ENCODE peak calls at places on chromosome X, in five cellular contexts. One of them, this sample, is unnamed.

GRCh38 chrX:41750720-41751119 is 26.7 kb downstream of the GPR82 start:
- DNase-seq in HepG2: no peak
- DNase-seq in GM12891: no peak
- DNase-seq in GM12878: no peak
- DNase-seq in K562: no peak
- DNase-seq in this sample: no peak

GRCh38 chrX:52870041-52870440 is 2.2 kb upstream of the XAGE3 start:
- DNase-seq in K562: no peak
- DNase-seq in HepG2: no peak
- DNase-seq in GM12891: no peak
- DNase-seq in GM12878: no peak
- DNase-seq in this sample: no peak

GRCh38 chrX:40087574-40088298 is 10.0 kb downstream of the BCOR start:
- DNase-seq in K562: no peak
- DNase-seq in GM12878: no peak
- DNase-seq in GM12891: no peak
- DNase-seq in HepG2: no peak
- DNase-seq in this sample: no peak

GRCh38 chrX:7242613-7243012 is 94.7 kb upstream of the PUDP start:
- DNase-seq in GM12891: peak; percentile 15
- DNase-seq in K562: no peak
- DNase-seq in HepG2: no peak
- DNase-seq in GM12878: peak; percentile 40
- DNase-seq in this sample: no peak

GRCh38 chrX:154300815-154301214 is 5.2 kb downstream of the TKTL1 start:
- DNase-seq in K562: no peak
- DNase-seq in GM12878: no peak
- DNase-seq in GM12891: no peak
- DNase-seq in HepG2: no peak
- DNase-seq in this sample: no peak

GRCh38 chrX:110081740-110082139 is 78.8 kb downstream of the TMEM164 start:
- DNase-seq in K562: no peak
- DNase-seq in GM12891: no peak
- DNase-seq in GM12878: no peak
- DNase-seq in HepG2: no peak
- DNase-seq in this sample: no peak

GRCh38 chrX:153571159-153571908 is 27.6 kb downstream of the CCNQ start:
- DNase-seq in K562: no peak
- DNase-seq in HepG2: no peak
- DNase-seq in GM12891: no peak
- DNase-seq in GM12878: no peak
- DNase-seq in this sample: no peak

GRCh38 chrX:57329008-57329407 is 42.5 kb downstream of the FAAH2 start:
- DNase-seq in GM12891: no peak
- DNase-seq in K562: no peak
- DNase-seq in HepG2: peak; percentile 2
- DNase-seq in GM12878: no peak
- DNase-seq in this sample: no peak

GRCh38 chrX:18938710-18939109 is 45.2 kb downstream of the PHKA2 start:
- DNase-seq in K562: no peak
- DNase-seq in GM12891: no peak
- DNase-seq in GM12878: no peak
- DNase-seq in HepG2: no peak
- DNase-seq in this sample: no peak

GRCh38 chrX:15350329-15350996 is 15.1 kb upstream of the PIGA start:
- DNase-seq in K562: no peak
- DNase-seq in GM12891: no peak
- DNase-seq in GM12878: no peak
- DNase-seq in HepG2: no peak
- DNase-seq in this sample: no peak

GRCh38 chrX:79270401-79270800 is 96.7 kb downstream of the ITM2A start:
- DNase-seq in GM12891: no peak
- DNase-seq in HepG2: no peak
- DNase-seq in GM12878: peak; percentile 63
- DNase-seq in K562: peak; percentile 34
- DNase-seq in this sample: no peak

GRCh38 chrX:54786972-54787371 is 11.1 kb downstream of the ITIH6 start:
- DNase-seq in GM12891: peak; percentile 15
- DNase-seq in GM12878: no peak
- DNase-seq in K562: no peak
- DNase-seq in HepG2: no peak
- DNase-seq in this sample: no peak

GRCh38 chrX:39613508-39613921 is 484.2 kb downstream of the BCOR start:
- DNase-seq in GM12878: no peak
- DNase-seq in K562: no peak
- DNase-seq in GM12891: no peak
- DNase-seq in HepG2: no peak
- DNase-seq in this sample: peak; percentile 38

GRCh38 chrX:48696301-48697181 is at the start of gene SUV39H1:
- DNase-seq in K562: peak; percentile 92
- DNase-seq in GM12891: peak; percentile 88
- DNase-seq in HepG2: peak; percentile 71
- DNase-seq in GM12878: peak; percentile 45
- DNase-seq in this sample: peak; percentile 92
- TF ChIP-seq POLR2A in K562: peak; percentile 63
- TF ChIP-seq POLR2A in GM12891: peak; percentile 44
- TF ChIP-seq POLR2A in HepG2: peak; percentile 74
- TF ChIP-seq POLR2A in GM12878: peak; percentile 89
- TF ChIP-seq POLR2A in this sample: peak; percentile 66

DNA sequence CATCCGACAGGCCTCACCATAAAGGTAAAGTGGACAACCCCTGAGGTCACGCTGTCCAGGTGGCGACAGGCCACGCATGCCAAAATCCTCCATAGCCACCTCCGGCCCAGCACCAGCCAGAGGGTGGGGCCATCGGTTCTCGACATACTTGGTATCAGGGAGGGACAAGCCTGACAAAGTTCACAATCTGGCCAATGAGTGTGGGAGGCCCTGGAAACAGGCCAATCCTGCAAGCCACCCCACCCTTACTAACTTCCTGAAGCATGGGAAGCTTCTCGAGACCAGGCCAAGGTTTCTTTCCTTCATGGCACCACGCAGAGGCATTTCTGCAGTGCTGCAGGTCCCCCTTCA is 73.8 kb downstream of the MTMR1 start:
- DNase-seq in GM12878: no peak
- DNase-seq in HepG2: no peak
- DNase-seq in GM12891: no peak
- DNase-seq in K562: peak; percentile 65
- DNase-seq in this sample: no peak
- TF ChIP-seq TAF1 in GM12878: no peak
- TF ChIP-seq TAF1 in HepG2: no peak
- TF ChIP-seq TAF1 in GM12891: no peak
- TF ChIP-seq TAF1 in K562: no peak
- TF ChIP-seq TAF1 in this sample: no peak

DNA sequence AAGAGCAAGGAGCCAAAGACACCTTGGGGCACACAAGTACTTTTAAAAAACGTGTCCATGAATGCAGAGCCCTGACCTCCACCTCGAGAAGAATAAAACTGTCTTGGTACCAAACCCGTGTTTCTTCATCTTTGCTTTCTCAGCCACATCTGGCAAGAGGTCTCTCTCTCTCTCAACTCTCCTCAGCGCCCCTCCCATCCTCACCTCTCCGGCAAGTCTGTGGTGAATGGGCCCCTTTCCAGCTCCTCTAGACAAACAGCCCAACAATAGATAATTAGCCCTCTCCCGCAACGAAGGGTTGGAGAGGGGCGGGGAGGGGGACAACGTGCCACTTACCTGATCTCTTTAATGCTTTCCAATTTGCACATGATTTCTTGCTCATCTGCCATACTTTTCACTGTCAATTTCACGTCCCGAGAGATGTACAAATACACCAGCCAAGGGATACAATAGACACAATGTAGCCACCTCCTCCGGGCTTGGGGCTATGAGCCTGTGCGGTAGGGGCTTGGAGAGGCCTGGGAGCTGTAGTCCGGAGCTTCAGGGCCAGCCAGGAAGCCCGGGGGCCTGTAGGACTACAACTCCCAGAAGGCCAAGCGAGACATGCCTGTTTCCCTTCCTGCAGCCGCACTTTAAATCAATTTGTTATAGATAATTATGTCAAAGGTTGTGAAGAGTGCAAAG is at the start of gene ZC4H2:
- DNase-seq in HepG2: peak; percentile 73
- DNase-seq in GM12878: peak; percentile 7
- DNase-seq in K562: peak; percentile 11
- DNase-seq in GM12891: peak; percentile 13
- DNase-seq in this sample: peak; percentile 38
- TF ChIP-seq POLR2AphosphoS5 in HepG2: no peak
- TF ChIP-seq POLR2AphosphoS5 in GM12878: no peak
- TF ChIP-seq POLR2AphosphoS5 in K562: no peak
- TF ChIP-seq POLR2AphosphoS5 in GM12891: no peak
- TF ChIP-seq POLR2AphosphoS5 in this sample: no peak

GRCh38 chrX:74297766-74298165 is 6.2 kb upstream of the ZCCHC13 start:
- DNase-seq in HepG2: no peak
- DNase-seq in K562: no peak
- DNase-seq in GM12891: no peak
- DNase-seq in GM12878: no peak
- DNase-seq in this sample: no peak

GRCh38 chrX:74291577-74291963 is 12.4 kb upstream of the ZCCHC13 start:
- DNase-seq in K562: no peak
- DNase-seq in GM12891: no peak
- DNase-seq in HepG2: no peak
- DNase-seq in GM12878: no peak
- DNase-seq in this sample: no peak

GRCh38 chrX:74295102-74295501 is 8.9 kb upstream of the ZCCHC13 start:
- DNase-seq in GM12891: no peak
- DNase-seq in HepG2: no peak
- DNase-seq in GM12878: no peak
- DNase-seq in K562: no peak
- DNase-seq in this sample: no peak

GRCh38 chrX:74291964-74292891 is 11.8 kb upstream of the ZCCHC13 start:
- DNase-seq in K562: peak; percentile 95
- DNase-seq in HepG2: peak; percentile 76
- DNase-seq in GM12878: peak; percentile 67
- DNase-seq in GM12891: peak; percentile 37
- DNase-seq in this sample: peak; percentile 33

DNA sequence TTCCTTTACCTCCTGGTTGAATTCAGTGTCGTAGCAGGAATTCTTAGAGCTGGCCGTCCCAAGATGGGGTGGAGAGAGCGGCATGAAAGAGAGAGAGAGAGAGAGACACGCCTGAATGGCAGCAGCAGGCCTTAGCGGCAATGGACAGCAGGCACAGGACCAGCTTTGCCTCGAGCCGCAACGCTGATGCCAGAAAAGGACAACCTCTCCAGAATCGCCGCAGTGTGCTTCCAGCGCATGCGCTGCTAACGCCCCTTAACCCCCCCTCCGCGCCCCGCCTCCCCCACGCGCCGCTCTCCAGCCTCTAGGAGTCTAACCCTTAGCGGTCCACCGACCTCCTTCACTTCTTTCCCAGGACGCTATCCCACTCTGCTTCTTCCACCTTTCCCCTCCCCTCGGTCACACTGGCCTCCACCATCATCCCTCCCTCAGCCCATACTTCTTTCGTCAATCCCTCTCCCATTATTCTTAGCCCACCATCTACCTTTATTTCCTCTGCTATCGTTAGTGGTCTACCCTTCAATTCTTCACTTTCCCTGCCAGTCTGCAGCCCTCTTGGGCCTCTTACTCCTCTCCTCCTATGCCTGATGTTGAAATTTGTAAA is 10.5 kb upstream of the ZCCHC13 start:
- DNase-seq in GM12878: no peak
- DNase-seq in GM12891: peak; percentile 22
- DNase-seq in K562: peak; percentile 83
- DNase-seq in HepG2: peak; percentile 52
- DNase-seq in this sample: peak; percentile 27
- TF ChIP-seq POLR2A in GM12878: peak; percentile 31
- TF ChIP-seq POLR2A in GM12891: no peak
- TF ChIP-seq POLR2A in K562: peak; percentile 41
- TF ChIP-seq POLR2A in HepG2: peak; percentile 68
- TF ChIP-seq POLR2A in this sample: no peak

DNA sequence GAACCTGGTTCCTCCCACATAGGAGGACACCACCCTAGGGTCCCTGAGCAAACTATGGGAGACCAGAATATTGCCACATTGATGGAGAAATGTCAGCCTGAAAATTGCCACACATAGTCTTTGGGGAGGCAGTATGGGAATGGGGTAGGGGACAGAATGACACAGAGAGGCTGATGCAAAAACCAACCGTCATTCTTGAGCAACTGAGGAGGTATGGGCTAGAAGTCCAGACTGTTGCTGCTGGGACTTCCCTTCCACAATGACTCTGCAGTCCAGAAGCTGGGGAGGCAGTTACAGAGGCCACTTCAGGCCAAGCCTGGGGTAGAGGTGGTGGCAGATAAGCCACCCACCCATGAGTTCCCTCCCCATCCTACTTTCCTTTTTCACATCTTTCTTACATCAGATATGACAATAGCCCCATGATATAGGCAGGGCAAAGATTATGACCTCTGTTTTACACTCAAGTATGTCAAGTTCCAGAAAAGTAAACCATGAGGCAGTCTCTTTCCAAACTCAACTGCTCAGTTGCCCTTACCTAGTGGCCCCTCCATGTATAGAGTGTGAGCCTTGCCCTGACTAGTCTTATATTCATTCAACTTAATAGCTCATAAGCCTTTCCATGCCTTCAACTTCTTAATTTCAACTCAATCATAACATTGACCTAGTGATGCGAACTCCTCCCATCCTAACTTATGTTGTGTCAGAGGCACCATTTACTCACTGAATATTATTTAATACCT is 41.7 kb downstream of the VSIG4 start:
- DNase-seq in GM12891: no peak
- DNase-seq in K562: peak; percentile 94
- DNase-seq in HepG2: no peak
- DNase-seq in GM12878: no peak
- DNase-seq in this sample: no peak
- TF ChIP-seq TAF1 in GM12891: no peak
- TF ChIP-seq TAF1 in K562: peak; percentile 94
- TF ChIP-seq TAF1 in HepG2: no peak
- TF ChIP-seq TAF1 in GM12878: no peak
- TF ChIP-seq TAF1 in this sample: no peak

GRCh38 chrX:47623540-47624027 is 3.9 kb upstream of the SYN1 start:
- DNase-seq in GM12878: no peak
- DNase-seq in HepG2: peak; percentile 29
- DNase-seq in GM12891: no peak
- DNase-seq in K562: no peak
- DNase-seq in this sample: no peak
- TF ChIP-seq POLR2AphosphoS5 in GM12878: no peak
- TF ChIP-seq POLR2AphosphoS5 in HepG2: no peak
- TF ChIP-seq POLR2AphosphoS5 in GM12891: no peak
- TF ChIP-seq POLR2AphosphoS5 in K562: no peak
- TF ChIP-seq POLR2AphosphoS5 in this sample: no peak

This sample was measured in GM12892.